ENCODE peak calls at places on chromosomes 7 and 10, in seven cellular contexts. B, M, P, O, Z, Q and F are unnamed samples.

GRCh38 chr7:87474533-87475358 is 734 bp downstream of the ABCB4 start:
- DNase-seq in Q (peak; percentile 50), Z (no peak), O (no peak), P (no peak), M (peak; percentile 26), B (peak; percentile 50), F (peak; percentile 25)

GRCh38 chr10:80324086-80324485 is 32.5 kb downstream of the DYDC1 start:
- DNase-seq in O (no peak), Z (no peak), B (peak; percentile 14), Q (no peak), M (no peak), P (no peak), F (peak; percentile 46)

GRCh38 chr7:98324782-98325181 is 43.3 kb downstream of the BRI3 start:
- DNase-seq in Z (no peak), P (no peak), O (no peak), Q (no peak), B (no peak), M (no peak), F (no peak)

GRCh38 chr7:74475243-74475986 is 21.7 kb downstream of the GTF2IRD1 start:
- DNase-seq in M (no peak), O (no peak), Q (no peak), P (no peak), B (no peak), Z (no peak), F (no peak)

GRCh38 chr7:54115028-54115763 is 427.0 kb upstream of the VSTM2A start:
- DNase-seq in Q (no peak), P (no peak), Z (no peak), O (no peak), M (no peak), B (no peak), F (no peak)

GRCh38 chr7:13099197-13099795 is 411.9 kb downstream of the ARL4A start:
- DNase-seq in Q (no peak), O (no peak), P (peak; percentile 37), M (no peak), Z (no peak), B (peak; percentile 45), F (no peak)

GRCh38 chr7:46059308-46060020 is 138.4 kb upstream of the IGFBP3 start:
- DNase-seq in O (no peak), P (no peak), M (no peak), Q (no peak), B (no peak), Z (no peak), F (peak; percentile 53)

GRCh38 chr10:131896403-131896802 is 4.4 kb upstream of the PPP2R2D start:
- DNase-seq in Z (no peak), B (no peak), Q (no peak), P (no peak), M (no peak), O (no peak), F (no peak)

GRCh38 chr10:3774018-3774813 is 10.8 kb downstream of the KLF6 start:
- DNase-seq in M (no peak), P (no peak), B (peak; percentile 88), O (no peak), Z (no peak), Q (no peak), F (peak; percentile 86)

GRCh38 chr10:129758591-129759021 is 205.5 kb downstream of the EBF3 start:
- DNase-seq in O (no peak), Q (no peak), P (no peak), M (no peak), Z (no peak), B (no peak), F (no peak)

GRCh38 chr10:99915414-99915813 is 94.3 kb downstream of the DNMBP start:
- DNase-seq in B (no peak), M (no peak), P (no peak), Z (no peak), O (no peak), Q (no peak), F (no peak)

GRCh38 chr7:104550362-104550761 is 222.0 kb downstream of the LHFPL3 start:
- DNase-seq in M (no peak), O (no peak), P (no peak), B (peak; percentile 4), Z (no peak), Q (peak; percentile 70), F (peak; percentile 94)

GRCh38 chr10:70672165-70672992 is at the start of gene ADAMTS14:
- DNase-seq in B (peak; percentile 71), M (peak; percentile 80), Q (peak; percentile 35), Z (no peak), P (peak; percentile 33), O (no peak), F (peak; percentile 44)

GRCh38 chr7:18855796-18856195 is 261.6 kb downstream of the TWIST1 start:
- DNase-seq in M (no peak), Q (no peak), O (no peak), Z (no peak), B (peak; percentile 84), P (no peak), F (peak; percentile 65)

GRCh38 chr7:129122751-129123516 is 21.6 kb upstream of the TSPAN33 start:
- DNase-seq in B (no peak), M (no peak), O (no peak), Q (no peak), Z (no peak), P (no peak), F (peak; percentile 18)

GRCh38 chr10:21746118-21746517 is 212.1 kb downstream of the MLLT10 start:
- DNase-seq in O (no peak), Z (no peak), B (no peak), M (no peak), Q (no peak), P (no peak), F (no peak)

GRCh38 chr7:130494480-130494879 is 2.6 kb downstream of the MEST start:
- DNase-seq in O (no peak), M (no peak), Q (no peak), Z (no peak), P (no peak), B (no peak), F (no peak)

GRCh38 chr7:29891766-29892165 is 85.5 kb downstream of the WIPF3 start:
- DNase-seq in P (no peak), M (no peak), Q (no peak), O (no peak), Z (no peak), B (no peak), F (no peak)

GRCh38 chr10:131012641-131012985 is 298.9 kb downstream of the TCERG1L start:
- DNase-seq in O (no peak), P (no peak), M (no peak), B (no peak), Q (no peak), Z (no peak), F (no peak)

GRCh38 chr7:64541438-64542359 is 21.2 kb downstream of the ZNF680 start:
- DNase-seq in B (peak; percentile 85), O (no peak), P (no peak), M (no peak), Z (peak; percentile 47), Q (peak; percentile 79), F (peak; percentile 77)

GRCh38 chr7:88091988-88092675 is 127.7 kb downstream of the SRI start:
- DNase-seq in Z (no peak), M (no peak), O (no peak), P (no peak), Q (no peak), B (no peak), F (no peak)

GRCh38 chr7:37448637-37449331 is at the start of gene ELMO1:
- DNase-seq in P (peak; percentile 81), B (peak; percentile 22), Z (peak; percentile 80), Q (peak; percentile 41), O (no peak), M (peak; percentile 92), F (peak; percentile 46)

GRCh38 chr10:48444861-48445841 is 138.7 kb downstream of the MAPK8 start:
- DNase-seq in O (no peak), M (peak; percentile 55), Z (no peak), P (peak; percentile 11), B (no peak), Q (no peak), F (no peak)
- TF ChIP-seq CTCF in O (no peak), M (peak; percentile 8), Z (no peak), P (no peak), B (peak; percentile 15), Q (no peak), F (no peak)

GRCh38 chr7:35250941-35251340 is 3.0 kb downstream of the TBX20 start:
- DNase-seq in Q (no peak), P (no peak), O (no peak), B (no peak), Z (no peak), M (no peak), F (no peak)

GRCh38 chr7:35250452-35250851 is 3.4 kb downstream of the TBX20 start:
- DNase-seq in Q (no peak), O (no peak), P (no peak), M (no peak), Z (no peak), B (no peak), F (no peak)

GRCh38 chr7:35248576-35249536 is 5.0 kb downstream of the TBX20 start:
- DNase-seq in B (no peak), P (no peak), Z (no peak), M (no peak), O (no peak), Q (no peak), F (no peak)

GRCh38 chr7:35251606-35252310 is 2.1 kb downstream of the TBX20 start:
- DNase-seq in M (no peak), O (no peak), P (no peak), Q (no peak), B (no peak), Z (no peak), F (no peak)

GRCh38 chr7:35249537-35249907 is 4.4 kb downstream of the TBX20 start:
- DNase-seq in B (no peak), P (no peak), Q (no peak), O (no peak), Z (no peak), M (no peak), F (no peak)
- H3K4me3 ChIP-seq in B (no peak overlapping the region), P (no peak overlapping the region), Q (no peak overlapping the region), O (no peak overlapping the region), Z (no peak overlapping the region), M (peak overlapping the region; percentile 27), F (no peak overlapping the region)

DNA sequence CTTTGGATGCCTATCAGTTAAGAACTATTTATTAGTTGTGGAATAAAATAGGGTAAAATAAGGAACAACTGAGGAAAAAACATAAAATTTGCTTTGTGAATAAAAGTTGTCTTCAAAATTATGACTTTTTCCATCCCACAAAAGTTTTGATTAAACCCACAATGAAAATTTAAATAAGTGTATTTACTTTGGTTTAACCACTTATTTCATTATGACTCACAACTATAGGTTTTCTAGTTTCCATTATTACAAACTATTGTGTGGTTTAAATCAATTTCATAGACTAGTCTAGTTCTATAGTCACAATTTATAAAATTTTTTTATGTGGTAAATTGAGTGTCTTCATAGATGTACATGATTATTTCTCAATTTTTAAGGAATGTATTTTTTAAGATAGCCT is 116.6 kb downstream of the EGFR start:
- DNase-seq in B (no peak), O (no peak), Z (no peak), Q (no peak), M (no peak), P (no peak), F (no peak)
- TF ChIP-seq CTCF in B (no peak), O (no peak), Z (no peak), Q (no peak), M (no peak), P (no peak), F (no peak)

GRCh38 chr7:141213226-141213625 is 139.4 kb downstream of the TMEM178B start:
- DNase-seq in Q (no peak), O (no peak), Z (no peak), P (no peak), M (no peak), B (no peak), F (no peak)

GRCh38 chr7:141207661-141208060 is 133.8 kb downstream of the TMEM178B start:
- DNase-seq in M (no peak), B (no peak), Z (no peak), O (no peak), P (no peak), Q (no peak), F (no peak)

GRCh38 chr7:141208539-141208938 is 134.7 kb downstream of the TMEM178B start:
- DNase-seq in P (no peak), Q (no peak), O (no peak), M (no peak), Z (no peak), B (no peak), F (no peak)

GRCh38 chr7:141210862-141211261 is 137.0 kb downstream of the TMEM178B start:
- DNase-seq in Z (no peak), M (no peak), P (no peak), B (no peak), Q (no peak), O (no peak), F (no peak)
- H3K4me3 ChIP-seq in Z (no peak overlapping the region), M (no peak overlapping the region), P (no peak overlapping the region), B (no peak overlapping the region), Q (no peak overlapping the region), O (no peak overlapping the region), F (no peak overlapping the region)